ENCODE peak calls at places on chromosomes 6 and 20, in five cellular contexts. Z is neural progenitor cell, C is AG04450, R is HCT116, X is A549. B is an unnamed sample. For H3K9me3, the result is how much of the 10 kb centered on the place peaks cover.

GRCh38 chr6:78947529-78947928 is 80.2 kb downstream of the IRAK1BP1 start:
- DNase-seq in Z (no peak), X (no peak), R (no peak), C (peak), B (no peak)

GRCh38 chr20:24670341-24670821 is 201.0 kb downstream of the SYNDIG1 start:
- DNase-seq in Z (no peak), R (no peak), C (no peak), X (no peak), B (peak)

GRCh38 chr6:116111552-116112528 is 11.2 kb downstream of the NT5DC1 start:
- DNase-seq in R (peak), C (no peak), Z (peak), X (peak), B (no peak)

GRCh38 chr6:132830236-132830799 is 15.9 kb downstream of the RPS12 start:
- DNase-seq in X (no peak), Z (peak), R (no peak), C (no peak), B (no peak)

GRCh38 chr6:170222498-170223471 is 68.1 kb downstream of the DLL1 start:
- DNase-seq in C (no peak), R (no peak), Z (peak), X (no peak), B (peak)

GRCh38 chr6:161918154-161918553 is 644.3 kb upstream of the AGPAT4 start:
- DNase-seq in C (no peak), R (no peak), X (peak), Z (no peak), B (no peak)

GRCh38 chr6:158756126-158756525 is 63.0 kb downstream of the EZR start:
- DNase-seq in X (no peak), R (no peak), Z (no peak), C (no peak), B (no peak)

GRCh38 chr6:3209114-3210023 is 18.1 kb downstream of the TUBB2B start:
- DNase-seq in R (peak), C (peak), Z (peak), X (peak), B (no peak)

GRCh38 chr6:160088069-160088773 is 33.4 kb upstream of the SLC22A1 start:
- DNase-seq in C (peak), R (peak), X (peak), Z (peak), B (no peak)

GRCh38 chr20:51752343-51752951 is 15.7 kb downstream of the ATP9A start:
- DNase-seq in Z (no peak), R (no peak), X (peak), C (peak), B (no peak)

GRCh38 chr20:53917145-53918009 is 153.0 kb downstream of the BCAS1 start:
- DNase-seq in C (no peak), X (no peak), R (no peak), Z (no peak), B (no peak)

GRCh38 chr6:156949376-156949775 is 172.2 kb downstream of the ARID1B start:
- DNase-seq in R (peak), Z (no peak), C (peak), X (peak), B (no peak)

GRCh38 chr6:139109558-139109957 is 25.3 kb upstream of the HECA start:
- DNase-seq in X (no peak), C (no peak), R (peak), Z (peak), B (no peak)

GRCh38 chr6:90144928-90145520 is 151.6 kb downstream of the BACH2 start:
- DNase-seq in Z (no peak), X (no peak), C (no peak), R (no peak), B (no peak)

GRCh38 chr20:59010995-59011873 is 4.2 kb upstream of the CTSZ start:
- DNase-seq in X (no peak), R (no peak), Z (peak), C (peak), B (no peak)

GRCh38 chr20:54015496-54015895 is 54.9 kb downstream of the BCAS1 start:
- DNase-seq in Z (no peak), R (no peak), C (no peak), X (no peak), B (no peak)

GRCh38 chr6:168208436-168208835 is 111.1 kb downstream of the DACT2 start:
- DNase-seq in X (no peak), R (no peak), Z (no peak), C (no peak), B (no peak)

GRCh38 chr20:24469116-24470030 is at the start of gene SYNDIG1:
- DNase-seq in R (no peak), Z (peak), C (no peak), X (peak), B (no peak)

GRCh38 chr20:62120990-62121775 is 1.1 kb upstream of the LSM14B start:
- DNase-seq in R (peak), X (peak), Z (peak), C (no peak), B (peak)

GRCh38 chr20:58891686-58892125 is 39.2 kb downstream of the GNAS start:
- DNase-seq in Z (peak), C (no peak), R (no peak), X (peak), B (peak)

GRCh38 chr20:19003759-19004336 is 190.3 kb downstream of the SCP2D1 start:
- DNase-seq in Z (no peak), X (no peak), R (no peak), C (no peak), B (no peak)

GRCh38 chr6:159044899-159045727 is at the start of gene TAGAP:
- DNase-seq in X (no peak), Z (no peak), C (no peak), R (no peak), B (peak)

GRCh38 chr6:154017786-154018185 is 21.3 kb upstream of the OPRM1 start:
- DNase-seq in C (no peak), X (no peak), Z (no peak), R (no peak), B (no peak)

GRCh38 chr20:47456041-47456537 is 45.6 kb upstream of the NCOA3 start:
- DNase-seq in C (no peak), Z (no peak), X (no peak), R (no peak), B (no peak)

GRCh38 chr20:4533734-4534133 is 188.0 kb upstream of the PRND start:
- DNase-seq in C (no peak), Z (peak), R (no peak), X (no peak), B (no peak)

GRCh38 chr20:54061106-54061881 is 9.1 kb downstream of the BCAS1 start:
- DNase-seq in C (no peak), R (no peak), X (no peak), Z (no peak), B (no peak)

GRCh38 chr20:54340667-54341081 is 132.8 kb downstream of the PFDN4 start:
- DNase-seq in Z (no peak), X (no peak), C (peak), R (no peak), B (no peak)

GRCh38 chr20:38625896-38626295 is 24.3 kb downstream of the ARHGAP40 start:
- DNase-seq in Z (no peak), R (no peak), C (no peak), X (no peak), B (no peak)

GRCh38 chr6:7542878-7543394 is 1.5 kb downstream of the DSP start:
- DNase-seq in R (peak), X (peak), C (no peak), Z (peak), B (peak)

GRCh38 chr20:62623488-62624324 is 18.6 kb upstream of the SLCO4A1 start:
- DNase-seq in C (peak), X (peak), R (peak), Z (peak), B (peak)

GRCh38 chr20:53685070-53685595 is 91.5 kb upstream of the ZNF217 start:
- DNase-seq in C (no peak), R (no peak), Z (no peak), X (no peak), B (no peak)

GRCh38 chr6:97626586-97627441 is 343.8 kb upstream of the MMS22L start:
- DNase-seq in X (no peak), C (no peak), R (no peak), Z (peak), B (no peak)

GRCh38 chr6:42331019-42331418 is 113.4 kb upstream of the MRPS10 start:
- DNase-seq in X (no peak), Z (no peak), C (no peak), R (no peak), B (no peak)

GRCh38 chr6:143402721-143403336 is 47.7 kb downstream of the ADAT2 start:
- DNase-seq in X (no peak), C (no peak), Z (no peak), R (no peak), B (no peak)

GRCh38 chr6:130223508-130223907 is 757 bp upstream of the SAMD3 start:
- DNase-seq in R (no peak), C (no peak), Z (no peak), X (no peak), B (no peak)

GRCh38 chr20:36908603-36909002 is 32.7 kb downstream of the TLDC2 start:
- DNase-seq in X (no peak), C (no peak), R (no peak), Z (no peak), B (no peak)

GRCh38 chr6:169848946-169849345 is 97.5 kb downstream of the ERMARD start:
- DNase-seq in X (no peak), Z (no peak), R (no peak), C (no peak), B (peak)

GRCh38 chr6:33312361-33313104 is 1.3 kb downstream of the TAPBP start:
- DNase-seq in C (no peak), Z (peak), R (peak), X (peak), B (peak)

DNA sequence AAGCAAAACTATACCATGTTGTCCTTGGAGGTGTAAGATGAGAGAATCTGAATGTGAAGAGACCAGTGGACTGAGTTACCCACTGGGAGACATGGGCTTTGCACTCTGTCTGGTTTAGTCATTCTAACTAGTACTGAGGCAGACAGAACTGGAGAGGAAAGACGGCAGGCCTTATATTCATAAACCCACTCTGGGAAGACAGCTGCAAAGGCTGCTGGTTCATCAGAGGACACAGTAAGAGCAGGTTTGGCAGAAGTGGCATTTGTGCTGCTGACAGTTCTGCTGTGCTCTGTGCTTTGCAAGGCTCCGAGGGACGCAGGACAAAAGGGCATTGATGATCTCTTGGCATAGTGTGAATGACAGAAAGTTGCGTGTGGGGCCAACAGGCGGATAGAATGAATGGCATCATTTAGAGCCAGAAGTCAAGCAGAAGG is 142.3 kb upstream of the TENT5A start:
- DNase-seq in C (no peak), Z (peak), X (no peak), R (no peak), B (no peak)
- H3K9me3 ChIP-seq in C (under half), Z (under half), X (under half), R (under half), B (under half)

GRCh38 chr6:35907750-35908149 is 13.1 kb downstream of the SRPK1 start:
- DNase-seq in R (no peak), C (no peak), X (no peak), Z (no peak), B (no peak)

GRCh38 chr6:35906499-35906846 is 14.4 kb downstream of the SRPK1 start:
- DNase-seq in Z (no peak), X (no peak), C (no peak), R (no peak), B (no peak)

GRCh38 chr6:35916056-35916455 is 4.8 kb downstream of the SRPK1 start:
- DNase-seq in Z (no peak), R (no peak), X (no peak), C (no peak), B (no peak)

DNA sequence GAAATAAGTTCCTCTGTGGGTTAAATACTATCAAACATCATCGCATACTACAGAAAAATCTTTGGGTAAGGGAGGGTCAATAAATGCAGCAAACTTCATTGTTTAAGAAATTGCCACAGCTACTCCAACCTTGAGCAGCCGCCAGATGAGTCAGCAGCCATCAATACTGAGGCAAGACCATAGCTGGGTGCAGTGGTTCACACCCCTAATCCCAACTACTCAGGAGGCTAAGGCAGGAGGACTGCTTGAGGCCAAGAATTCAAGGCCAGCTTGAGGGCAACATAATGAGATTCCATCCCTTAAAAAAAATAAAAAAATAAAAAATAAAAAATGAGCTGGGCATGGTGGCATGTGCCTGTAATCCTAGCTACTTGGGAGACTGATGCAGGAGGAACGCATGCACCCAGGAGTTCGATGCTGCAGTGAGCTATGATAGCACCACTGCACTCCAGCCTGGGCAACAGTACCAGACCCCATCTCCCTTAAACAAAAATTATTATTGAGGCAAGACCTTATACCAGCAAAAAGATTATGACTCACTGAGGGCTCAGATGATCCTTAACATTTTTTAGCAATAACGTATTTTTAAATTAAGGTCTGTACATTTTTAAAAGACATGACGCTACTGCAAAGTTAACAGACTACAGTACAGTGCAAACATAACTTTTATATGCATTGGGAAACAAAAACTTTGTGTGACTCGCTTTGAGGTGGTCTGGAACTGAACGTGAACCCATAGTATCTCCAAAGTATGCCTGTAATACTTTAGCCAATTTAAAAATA is 8.8 kb downstream of the SRPK1 start:
- DNase-seq in X (no peak), C (no peak), Z (no peak), R (no peak), B (no peak)
- H3K27ac ChIP-seq in X (no peak), C (peak), Z (no peak), R (no peak), B (no peak)

GRCh38 chr20:29742699-29743100 is 1514.8 kb upstream of the DEFB115 start:
- DNase-seq in C (no peak), X (no peak), R (no peak), Z (no peak), B (peak)
- H3K9me3 ChIP-seq in C (half or more), X (under half), R (under half), Z (under half), B (under half)

GRCh38 chr20:50690562-50690978 is 772 bp downstream of the RIPOR3 start:
- DNase-seq in X (no peak), R (no peak), C (no peak), Z (peak), B (no peak)
- H3K27ac ChIP-seq in X (peak), R (no peak), C (peak), Z (no peak), B (peak)

GRCh38 chr6:137191238-137191637 is 17.8 kb upstream of the IL22RA2 start:
- DNase-seq in Z (no peak), R (no peak), C (no peak), X (no peak), B (no peak)

GRCh38 chr6:137190710-137191109 is 17.3 kb upstream of the IL22RA2 start:
- DNase-seq in C (no peak), R (no peak), X (no peak), Z (no peak), B (no peak)

GRCh38 chr6:137191670-137192069 is 18.2 kb upstream of the IL22RA2 start:
- DNase-seq in C (no peak), X (no peak), R (no peak), Z (no peak), B (no peak)

GRCh38 chr6:137185290-137185689 is 11.8 kb upstream of the IL22RA2 start:
- DNase-seq in R (no peak), X (no peak), Z (no peak), C (no peak), B (no peak)

GRCh38 chr6:137188855-137189254 is 15.4 kb upstream of the IL22RA2 start:
- DNase-seq in C (no peak), X (no peak), Z (peak), R (peak), B (no peak)
- H3K9me3 ChIP-seq in C (under half), X (under half), Z (under half), R (under half), B (under half)

GRCh38 chr20:32637738-32638137 is 36.0 kb downstream of the C20orf203 start:
- DNase-seq in X (no peak), Z (no peak), C (no peak), R (no peak), B (no peak)

GRCh38 chr20:32637311-32637710 is 36.4 kb downstream of the C20orf203 start:
- DNase-seq in Z (no peak), C (no peak), R (no peak), X (no peak), B (no peak)

GRCh38 chr20:32635764-32636163 is 38.0 kb downstream of the C20orf203 start:
- DNase-seq in X (no peak), Z (no peak), C (no peak), R (no peak), B (no peak)

GRCh38 chr20:32636278-32636677 is 37.5 kb downstream of the C20orf203 start:
- DNase-seq in X (no peak), C (no peak), R (no peak), Z (no peak), B (no peak)

GRCh38 chr20:32636821-32637220 is 36.9 kb downstream of the C20orf203 start:
- DNase-seq in X (no peak), Z (no peak), R (no peak), C (no peak), B (no peak)
- H3K27ac ChIP-seq in X (no peak), Z (no peak), R (no peak), C (no peak), B (no peak)

DNA sequence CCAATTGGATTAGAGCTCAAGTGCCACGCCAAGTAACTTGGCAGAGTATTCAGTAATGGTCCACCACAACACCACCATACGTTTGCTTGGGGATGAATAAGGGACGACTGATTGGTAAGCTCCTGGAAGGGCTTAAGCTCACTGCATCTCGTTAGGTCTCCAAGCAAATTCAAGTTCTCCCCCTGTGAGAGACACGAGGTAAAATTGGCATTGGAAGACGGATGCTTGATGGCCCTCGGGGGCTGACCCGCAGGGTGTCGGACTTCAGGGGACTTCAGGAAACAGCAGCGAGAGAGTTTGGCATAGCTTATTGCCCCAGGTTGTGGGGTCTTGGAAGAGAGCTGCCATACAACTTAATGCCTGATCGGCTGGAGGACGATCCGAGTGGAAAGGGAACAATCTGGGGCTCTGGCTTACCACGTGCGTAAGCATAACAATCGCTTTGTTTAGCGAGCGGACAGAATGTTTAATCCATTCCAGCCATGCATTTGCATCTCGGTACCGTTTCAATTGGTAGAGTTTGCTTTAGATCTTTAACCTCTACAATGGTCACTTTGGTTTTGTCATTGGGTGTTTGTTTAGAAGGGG is 4.8 kb upstream of the ZNFX1 start:
- DNase-seq in Z (peak), X (no peak), R (no peak), C (no peak), B (no peak)
- H3K9me3 ChIP-seq in Z (under half), X (under half), R (under half), C (under half), B (under half)

GRCh38 chr6:136549359-136550044 is 720 bp downstream of the MAP7 start:
- DNase-seq in C (no peak), R (no peak), X (peak), Z (peak), B (peak)
- H3K27ac ChIP-seq in C (no peak), R (peak), X (peak), Z (no peak), B (peak)

GRCh38 chr6:136779682-136780081 is 12.6 kb downstream of the MAP3K5 start:
- DNase-seq in Z (peak), X (no peak), C (no peak), R (no peak), B (no peak)
- H3K9me3 ChIP-seq in Z (under half), X (under half), C (under half), R (under half), B (under half)

GRCh38 chr6:26420607-26421235 is 18.6 kb downstream of the BTN3A1 start:
- DNase-seq in X (peak), C (no peak), R (peak), Z (peak), B (no peak)
- H3K27ac ChIP-seq in X (peak), C (peak), R (peak), Z (no peak), B (peak)